ENCODE peak calls at places on chromosome 9, in four cellular contexts. A, E, B and R are unnamed samples.

GRCh38 chr9:90300901-90301688 is 341.5 kb downstream of the DIRAS2 start:
- DNase-seq in A (no peak), E (no peak), B (peak), R (no peak)

GRCh38 chr9:135563858-135564257 is 2.3 kb downstream of the PAEP start:
- DNase-seq in B (no peak), E (no peak), A (no peak), R (no peak)

GRCh38 chr9:76926324-76926731 is 20.4 kb upstream of the PRUNE2 start:
- DNase-seq in B (peak), A (no peak), E (no peak), R (no peak)

GRCh38 chr9:129544766-129545165 is 76.1 kb downstream of the C9orf50 start:
- DNase-seq in E (no peak), B (no peak), A (no peak), R (no peak)

GRCh38 chr9:94697972-94698581 is 28.4 kb upstream of the AOPEP start:
- DNase-seq in A (no peak), E (no peak), B (no peak), R (no peak)

GRCh38 chr9:114371986-114372917 is 15.5 kb downstream of the AKNA start:
- DNase-seq in A (peak), B (no peak), E (no peak), R (no peak)

GRCh38 chr9:112550531-112550930 is 63.9 kb downstream of the KIAA1958 start:
- DNase-seq in B (no peak), E (no peak), A (no peak), R (no peak)

GRCh38 chr9:127237801-127238200 is 26.8 kb upstream of the GARNL3 start:
- DNase-seq in A (no peak), B (no peak), E (no peak), R (no peak)

GRCh38 chr9:22165144-22165543 is 156.0 kb upstream of the CDKN2B start:
- DNase-seq in A (no peak), B (peak), E (no peak), R (no peak)

GRCh38 chr9:37100317-37100716 is 20.1 kb upstream of the ZCCHC7 start:
- DNase-seq in A (no peak), E (no peak), B (no peak), R (no peak)

GRCh38 chr9:113690055-113690740 is 185.9 kb upstream of the ZNF618 start:
- DNase-seq in B (no peak), E (no peak), A (no peak), R (no peak)

GRCh38 chr9:26723486-26723885 is 169.1 kb downstream of the CAAP1 start:
- DNase-seq in E (no peak), B (no peak), A (no peak), R (peak)

GRCh38 chr9:100600511-100601079 is 22.7 kb downstream of the CAVIN4 start:
- DNase-seq in A (no peak), E (no peak), B (no peak), R (no peak)

GRCh38 chr9:117073071-117073470 is 341.8 kb downstream of the ASTN2 start:
- DNase-seq in E (no peak), B (no peak), A (no peak), R (no peak)

GRCh38 chr9:2127486-2127885 is 112.3 kb downstream of the SMARCA2 start:
- DNase-seq in B (no peak), A (no peak), E (no peak), R (no peak)

GRCh38 chr9:926976-927375 is 49.5 kb upstream of the DMRT3 start:
- DNase-seq in A (no peak), E (no peak), B (no peak), R (no peak)

GRCh38 chr9:125189011-125189360 is 617 bp downstream of the PPP6C start:
- DNase-seq in E (no peak), B (no peak), A (peak), R (no peak)

GRCh38 chr9:14769235-14769580 is 46.7 kb upstream of the CER1 start:
- DNase-seq in A (no peak), E (peak), B (peak), R (no peak)

GRCh38 chr9:82637368-82637767 is 425.6 kb downstream of the RASEF start:
- DNase-seq in A (no peak), B (no peak), E (no peak), R (no peak)

GRCh38 chr9:117545846-117546245 is 131.0 kb upstream of the ASTN2 start:
- DNase-seq in B (no peak), A (no peak), E (no peak), R (no peak)

GRCh38 chr9:110954822-110955291 is 83.4 kb downstream of the LPAR1 start:
- DNase-seq in B (no peak), A (no peak), E (no peak), R (no peak)

GRCh38 chr9:124202447-124202971 is 55.2 kb upstream of the NEK6 start:
- DNase-seq in E (no peak), B (no peak), A (no peak), R (no peak)

GRCh38 chr9:33289501-33289900 is 815 bp upstream of the NFX1 start:
- DNase-seq in B (no peak), A (no peak), E (no peak), R (no peak)

GRCh38 chr9:15430920-15431844 is 8.5 kb downstream of the SNAPC3 start:
- DNase-seq in E (peak), A (no peak), B (no peak), R (no peak)

GRCh38 chr9:12554636-12555035 is 138.5 kb upstream of the TYRP1 start:
- DNase-seq in A (no peak), B (peak), E (no peak), R (no peak)

GRCh38 chr9:110161940-110162339 is 46.0 kb downstream of the C9orf152 start:
- DNase-seq in E (no peak), A (no peak), B (no peak), R (no peak)

GRCh38 chr9:132238026-132238972 is 76.4 kb downstream of the NTNG2 start:
- DNase-seq in A (no peak), E (no peak), B (no peak), R (no peak)

GRCh38 chr9:121892706-121893105 is 200.4 kb downstream of the TTLL11 start:
- DNase-seq in B (no peak), A (no peak), E (no peak), R (no peak)

GRCh38 chr9:89008346-89009048 is 17.2 kb downstream of the S1PR3 start:
- DNase-seq in E (no peak), B (no peak), A (no peak), R (no peak)

GRCh38 chr9:78856144-78856543 is 559.2 kb downstream of the PSAT1 start:
- DNase-seq in A (no peak), B (no peak), E (no peak), R (no peak)

GRCh38 chr9:77961541-77961940 is 70.1 kb downstream of the GNAQ start:
- DNase-seq in E (no peak), B (no peak), A (no peak), R (no peak)

GRCh38 chr9:93287189-93287552 is 103.2 kb downstream of the WNK2 start:
- DNase-seq in A (no peak), E (no peak), B (no peak), R (no peak)

GRCh38 chr9:18014556-18014955 is 435.7 kb downstream of the SH3GL2 start:
- DNase-seq in E (no peak), A (no peak), B (no peak), R (no peak)

GRCh38 chr9:37575511-37575914 is 667 bp downstream of the FBXO10 start:
- DNase-seq in B (no peak), E (no peak), A (no peak), R (no peak)